ENCODE peak calls at places on chromosomes 2 and 18, in six cellular contexts. F is brain microvascular endothelial cell, O is fibroblast of the aortic adventitia, E is lower lobe of right lung, D is astrocyte, I is body of pancreas. N is an unnamed sample.

GRCh38 chr18:61470111-61470673 is 137.0 kb downstream of the CDH20 start:
- DNase-seq in E (no peak), F (no peak), I (no peak), O (no peak), D (no peak), N (no peak)

GRCh38 chr2:150357770-150358467 is 129.5 kb downstream of the RND3 start:
- DNase-seq in D (peak), E (no peak), F (no peak), O (peak), I (no peak), N (no peak)

GRCh38 chr2:127581516-127582490 is 46.3 kb downstream of the MYO7B start:
- DNase-seq in I (no peak), E (no peak), F (no peak), D (no peak), O (no peak), N (no peak)

GRCh38 chr2:238383135-238383534 is 43.6 kb upstream of the ASB1 start:
- DNase-seq in F (no peak), I (no peak), O (no peak), D (no peak), E (no peak), N (no peak)

GRCh38 chr2:50449306-50449705 is 582.6 kb downstream of the NRXN1 start:
- DNase-seq in D (peak), E (no peak), F (no peak), O (no peak), I (no peak), N (peak)

GRCh38 chr18:40326987-40327386 is 1628.0 kb upstream of the PIK3C3 start:
- DNase-seq in D (no peak), E (no peak), O (no peak), I (no peak), F (no peak), N (no peak)

GRCh38 chr2:170974304-170974993 is 45.4 kb downstream of the GORASP2 start:
- DNase-seq in I (no peak), E (no peak), O (peak), F (peak), D (no peak), N (no peak)

GRCh38 chr18:74373428-74373827 is 57.8 kb downstream of the C18orf63 start:
- DNase-seq in E (no peak), D (no peak), I (no peak), O (no peak), F (no peak), N (no peak)

GRCh38 chr2:10466801-10467200 is 18.7 kb upstream of the ODC1 start:
- DNase-seq in D (no peak), E (no peak), O (no peak), I (no peak), F (no peak), N (no peak)

GRCh38 chr2:42047488-42048317 is at the start of gene PKDCC:
- DNase-seq in F (no peak), E (peak), O (peak), D (peak), I (peak), N (no peak)

GRCh38 chr2:127620867-127621266 is 25.1 kb upstream of the GPR17 start:
- DNase-seq in I (no peak), O (no peak), F (no peak), D (no peak), E (peak), N (no peak)

GRCh38 chr2:99953750-99954149 is 188.6 kb downstream of the AFF3 start:
- DNase-seq in F (no peak), O (no peak), D (no peak), I (no peak), E (no peak), N (no peak)

GRCh38 chr2:208466133-208466919 is 59.7 kb downstream of the PTH2R start:
- DNase-seq in O (peak), D (no peak), F (peak), I (peak), E (no peak), N (peak)

GRCh38 chr18:37450434-37451133 is 115.0 kb downstream of the CELF4 start:
- DNase-seq in F (no peak), E (no peak), D (no peak), O (no peak), I (no peak), N (peak)

GRCh38 chr2:147345246-147345645 is 499.6 kb upstream of the ACVR2A start:
- DNase-seq in F (peak), E (no peak), I (no peak), O (peak), D (peak), N (no peak)

GRCh38 chr18:62418258-62418657 is 93.1 kb downstream of the TNFRSF11A start:
- DNase-seq in I (no peak), O (no peak), F (no peak), D (no peak), E (no peak), N (no peak)

GRCh38 chr2:239180526-239181073 is 220.2 kb downstream of the HDAC4 start:
- DNase-seq in E (no peak), F (no peak), O (no peak), I (no peak), D (no peak), N (no peak)

GRCh38 chr2:162928356-162928755 is 89.8 kb upstream of the KCNH7 start:
- DNase-seq in E (no peak), D (peak), I (no peak), F (no peak), O (no peak), N (no peak)

GRCh38 chr18:70500748-70501147 is 211.9 kb downstream of the SOCS6 start:
- DNase-seq in O (no peak), I (no peak), E (no peak), F (no peak), D (no peak), N (no peak)

GRCh38 chr18:63578357-63578958 is 8.7 kb upstream of the SERPINB13 start:
- DNase-seq in F (peak), O (peak), I (peak), E (no peak), D (no peak), N (no peak)

GRCh38 chr2:84716564-84716963 is 164.3 kb downstream of the TRABD2A start:
- DNase-seq in I (no peak), D (no peak), E (no peak), O (no peak), F (no peak), N (no peak)

GRCh38 chr2:26429779-26430654 is 28.3 kb downstream of the DRC1 start:
- DNase-seq in I (no peak), D (peak), E (no peak), O (no peak), F (no peak), N (peak)

GRCh38 chr2:233981574-233982420 is 64.6 kb downstream of the TRPM8 start:
- DNase-seq in E (no peak), I (no peak), D (no peak), O (no peak), F (no peak), N (no peak)

GRCh38 chr2:197442865-197443264 is 8.0 kb upstream of the SF3B1 start:
- DNase-seq in I (no peak), O (no peak), F (no peak), E (no peak), D (no peak), N (no peak)

GRCh38 chr18:49612515-49613033 is 50.7 kb downstream of the LIPG start:
- DNase-seq in O (no peak), I (no peak), E (no peak), D (no peak), F (no peak), N (peak)
- H3K4me3 ChIP-seq in O (no peak), I (no peak), E (no peak), D (no peak), F (no peak), N (no peak)

DNA sequence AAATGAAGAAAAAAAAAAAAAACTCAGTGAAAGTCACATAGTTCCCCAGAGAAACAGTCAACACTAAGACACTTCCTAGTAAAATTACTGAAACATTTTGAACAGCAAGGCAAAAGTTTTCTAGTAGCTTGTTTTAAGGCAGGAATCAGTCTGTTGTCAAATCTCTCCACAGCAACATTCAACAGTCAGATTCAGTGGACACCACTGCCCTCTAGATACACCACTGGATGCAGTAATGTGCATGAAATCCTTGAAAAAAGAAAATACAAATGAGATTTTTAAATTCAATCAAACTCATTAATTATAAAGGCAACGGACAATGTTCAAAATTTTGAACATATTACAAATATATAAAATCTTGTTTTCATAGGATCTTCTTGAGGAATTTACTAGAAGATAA is 46.4 kb downstream of the GRB14 start:
- DNase-seq in I (no peak), F (no peak), D (no peak), E (no peak), O (no peak), N (no peak)
- TF ChIP-seq CTCF in I (no peak), F (peak), D (no peak), E (no peak), O (no peak), N (peak)

DNA sequence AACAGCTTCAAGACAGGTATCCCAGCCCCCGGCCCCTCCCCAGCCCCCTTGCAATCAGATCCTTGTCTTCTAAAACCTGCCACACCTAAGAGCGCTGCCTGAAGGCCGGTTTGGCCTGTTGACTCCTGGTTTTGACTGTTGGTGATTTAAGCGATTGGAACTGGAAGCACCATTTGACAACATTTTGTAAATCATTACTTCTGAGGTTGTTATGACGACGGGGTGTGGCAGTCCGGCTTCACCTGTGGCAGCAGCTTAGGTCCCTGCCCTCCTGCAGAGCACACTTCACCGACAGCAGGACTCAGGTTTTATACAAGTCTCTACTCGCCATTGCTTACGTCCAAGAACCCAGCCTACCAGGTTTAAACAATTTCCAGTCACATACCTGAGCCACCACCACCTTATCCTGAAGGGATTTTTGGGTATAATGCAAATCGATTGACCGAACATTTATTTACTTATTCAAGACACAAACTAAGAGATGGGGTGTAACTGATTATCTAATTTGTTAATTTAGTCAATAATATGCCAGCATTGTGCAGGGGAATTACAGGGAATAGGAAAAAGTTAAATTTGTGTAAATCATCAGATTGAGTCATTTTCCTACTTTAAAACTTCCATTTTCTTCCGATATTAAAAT is 707 bp upstream of the DGUOK start:
- DNase-seq in I (peak), O (no peak), D (no peak), F (no peak), E (no peak), N (no peak)
- H3K4me3 ChIP-seq in I (peak), O (peak), D (peak), F (peak), E (peak), N (peak)

DNA sequence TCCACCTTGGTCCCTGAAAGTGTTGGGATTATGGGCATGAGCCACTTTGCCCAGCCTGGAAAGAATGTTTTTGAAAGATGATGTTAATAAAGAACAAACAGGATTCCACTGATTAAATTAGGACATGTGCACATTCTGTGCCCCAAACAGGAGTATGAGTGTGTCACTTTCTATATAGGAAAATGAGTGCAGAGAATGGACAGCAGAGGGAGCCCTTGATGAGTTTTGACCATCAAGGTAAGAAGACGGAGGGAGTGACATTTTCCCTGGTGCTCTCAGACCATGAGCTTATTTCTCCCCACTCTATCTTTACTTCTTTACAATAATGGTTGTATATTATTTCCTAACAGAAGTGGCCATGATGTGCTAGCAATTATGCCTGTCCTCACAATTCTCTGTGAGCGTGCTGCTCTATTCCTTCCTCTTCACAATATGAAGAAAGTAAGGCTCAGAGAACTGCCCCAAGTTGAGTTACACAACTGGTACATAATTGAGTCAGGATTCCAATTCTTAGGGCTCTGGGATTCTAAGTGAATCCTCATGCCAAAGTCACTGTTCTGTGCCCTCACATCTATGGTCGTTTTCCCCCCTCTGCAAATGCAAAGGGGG is 20.6 kb downstream of the RPL37A start:
- DNase-seq in E (no peak), I (peak), O (peak), D (peak), F (peak), N (no peak)
- TF ChIP-seq CTCF in E (peak), I (peak), O (peak), D (peak), F (peak), N (peak)

DNA sequence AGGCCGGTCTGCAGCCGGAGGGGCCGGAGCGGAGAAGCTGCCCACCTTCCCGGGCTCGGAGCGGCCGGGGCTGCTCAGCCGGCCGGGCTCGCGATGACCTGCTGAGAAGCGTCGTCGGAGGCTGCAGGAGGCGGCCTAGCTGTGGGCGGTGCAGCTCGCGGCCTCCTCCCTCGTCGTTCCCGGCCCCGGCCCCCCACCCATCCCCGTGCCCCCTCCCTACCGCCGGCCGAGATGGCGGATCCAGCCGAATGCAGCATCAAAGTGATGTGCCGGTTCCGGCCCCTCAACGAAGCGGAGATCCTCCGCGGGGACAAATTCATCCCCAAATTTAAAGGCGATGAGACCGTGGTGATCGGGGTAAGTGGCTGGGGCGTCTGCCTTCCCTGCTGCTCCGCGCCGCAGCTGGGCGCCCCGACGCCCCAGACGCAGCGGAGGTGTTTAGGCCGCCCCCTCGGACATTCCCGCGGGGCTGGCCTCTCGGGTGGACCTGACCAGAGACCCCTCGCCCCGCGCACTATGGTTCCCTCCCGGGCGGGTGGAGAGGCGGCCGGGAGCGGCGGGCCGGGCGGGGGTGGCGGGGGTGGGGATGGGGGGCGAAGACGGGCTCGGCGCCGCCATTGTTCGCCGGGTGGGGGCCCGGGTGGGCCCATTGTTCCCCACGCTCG is 492 bp downstream of the KIF5C start:
- DNase-seq in D (no peak), I (no peak), O (no peak), F (no peak), E (no peak), N (no peak)
- H3K4me3 ChIP-seq in D (peak), I (no peak), O (peak), F (peak), E (peak), N (peak)

GRCh38 chr18:22253156-22253555 is 83.8 kb downstream of the GATA6 start:
- DNase-seq in O (no peak), F (no peak), I (no peak), E (no peak), D (no peak), N (no peak)

GRCh38 chr18:22250026-22250425 is 80.6 kb downstream of the GATA6 start:
- DNase-seq in I (no peak), O (no peak), D (no peak), F (no peak), E (no peak), N (no peak)

GRCh38 chr18:22254088-22254487 is 84.7 kb downstream of the GATA6 start:
- DNase-seq in F (no peak), O (no peak), E (no peak), D (no peak), I (no peak), N (no peak)

GRCh38 chr18:22253676-22254075 is 84.3 kb downstream of the GATA6 start:
- DNase-seq in I (no peak), F (no peak), O (no peak), E (no peak), D (no peak), N (no peak)

GRCh38 chr18:22250591-22250996 is 81.2 kb downstream of the GATA6 start:
- DNase-seq in F (no peak), E (no peak), O (no peak), I (no peak), D (peak), N (no peak)
- TF ChIP-seq CTCF in F (no peak), E (no peak), O (no peak), I (no peak), D (no peak), N (no peak)

GRCh38 chr18:32439241-32439640 is 31.4 kb downstream of the GAREM1 start:
- DNase-seq in F (no peak), D (no peak), E (no peak), I (no peak), O (no peak), N (no peak)
- H3K4me3 ChIP-seq in F (no peak), D (no peak), E (no peak), I (no peak), O (no peak), N (no peak)

DNA sequence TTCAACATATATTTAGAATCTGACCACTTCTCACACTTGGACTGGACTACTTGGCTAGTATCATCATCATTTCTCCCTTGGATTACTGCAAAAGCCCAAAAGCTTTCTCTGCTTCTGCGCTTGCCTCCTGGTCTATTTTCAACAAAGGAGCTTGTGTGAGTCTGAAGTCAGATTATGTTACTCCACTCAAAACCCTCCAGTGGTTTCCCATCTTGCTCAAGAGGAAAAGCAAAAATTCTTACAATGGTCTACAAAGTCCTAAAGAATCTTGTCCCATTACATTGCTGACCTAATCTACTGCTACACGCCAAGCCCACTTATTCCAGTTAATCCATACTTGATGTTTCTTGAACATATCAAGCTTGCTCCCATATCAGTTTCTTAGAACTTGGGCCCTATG is 9.6 kb downstream of the PREPL start:
- DNase-seq in D (peak), F (no peak), E (no peak), I (no peak), O (peak), N (no peak)
- TF ChIP-seq CTCF in D (no peak), F (no peak), E (no peak), I (no peak), O (no peak), N (no peak)

DNA sequence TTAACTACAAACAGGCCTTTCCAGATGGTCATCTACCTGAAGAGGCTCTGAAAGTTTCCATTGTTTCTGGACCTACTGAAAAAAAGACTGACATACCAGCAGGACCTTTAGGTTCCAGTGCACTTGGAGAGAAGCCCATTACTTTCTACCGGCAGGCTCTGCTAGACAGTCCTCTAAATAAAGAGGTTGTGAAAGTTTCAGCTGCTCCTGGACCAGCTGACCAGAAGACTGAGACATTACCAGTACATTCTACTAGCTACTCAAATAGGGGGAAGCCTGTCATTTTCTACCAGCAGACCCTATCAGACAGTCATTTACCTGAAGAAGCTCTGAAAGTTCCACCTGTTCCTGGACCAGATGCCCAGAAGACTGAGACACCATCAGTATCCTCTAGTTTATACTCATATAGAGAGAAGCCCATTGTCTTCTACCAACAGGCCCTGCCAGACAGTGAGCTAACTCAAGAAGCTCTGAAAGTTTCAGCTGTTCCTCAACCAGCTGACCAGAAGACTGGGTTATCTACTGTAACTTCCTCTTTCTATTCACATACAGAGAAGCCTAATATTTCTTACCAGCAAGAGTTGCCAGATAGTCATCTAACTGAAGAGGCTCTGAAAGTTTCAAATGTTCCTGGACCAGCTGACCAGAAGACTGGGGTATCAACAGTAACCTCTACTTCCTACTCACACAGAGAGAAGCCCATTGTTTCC is 65.8 kb downstream of the ALMS1 start:
- DNase-seq in I (no peak), O (no peak), D (no peak), E (no peak), F (no peak), N (no peak)
- H3K4me3 ChIP-seq in I (no peak), O (no peak), D (no peak), E (no peak), F (no peak), N (no peak)